ENCODE peak calls at places on chromosomes 3 and 15, in seven cellular contexts. K, O, I, W, R, X and H are unnamed samples. For H3K4me1, the result is how much of the 10 kb centered on the place peaks cover.

GRCh38 chr3:42732196-42732828 is 29.7 kb upstream of the HHATL start:
- DNase-seq in I (no peak), X (no peak), R (no peak), W (peak), K (no peak), O (no peak), H (no peak)

GRCh38 chr15:62895905-62896316 is 146.6 kb upstream of the TPM1 start:
- DNase-seq in K (no peak), X (peak), O (no peak), I (no peak), R (no peak), W (no peak), H (no peak)

GRCh38 chr15:99504823-99505551 is 60.8 kb upstream of the MEF2A start:
- DNase-seq in O (no peak), K (no peak), I (no peak), X (no peak), W (no peak), R (no peak), H (no peak)

GRCh38 chr15:63950911-63951481 is 95.3 kb downstream of the DAPK2 start:
- DNase-seq in W (no peak), R (no peak), I (no peak), X (no peak), K (no peak), O (no peak), H (no peak)

GRCh38 chr3:51045006-51045405 is 340.1 kb upstream of the MANF start:
- DNase-seq in O (no peak), W (no peak), R (no peak), X (no peak), I (no peak), K (no peak), H (no peak)

GRCh38 chr15:92959219-92959618 is 59.1 kb downstream of the CHD2 start:
- DNase-seq in R (no peak), K (no peak), X (no peak), I (no peak), O (no peak), W (no peak), H (no peak)

GRCh38 chr3:135907422-135908165 is 57.9 kb upstream of the PPP2R3A start:
- DNase-seq in R (no peak), W (no peak), X (no peak), O (no peak), K (no peak), I (no peak), H (no peak)

GRCh38 chr15:95916568-95916967 is 413.9 kb upstream of the NR2F2 start:
- DNase-seq in K (no peak), X (no peak), W (no peak), O (no peak), I (no peak), R (no peak), H (no peak)

GRCh38 chr3:37995652-37996641 is 5.4 kb downstream of the VILL start:
- DNase-seq in W (no peak), O (no peak), K (no peak), X (no peak), R (peak), I (no peak), H (no peak)

GRCh38 chr3:189363856-189364255 is 192.1 kb downstream of the TPRG1 start:
- DNase-seq in R (no peak), K (no peak), I (no peak), O (no peak), X (no peak), W (no peak), H (no peak)

GRCh38 chr3:40152482-40153133 is 156.9 kb upstream of the EIF1B start:
- DNase-seq in K (no peak), O (no peak), I (no peak), R (no peak), W (no peak), X (no peak), H (no peak)

GRCh38 chr3:16480861-16481569 is 32.5 kb downstream of the RFTN1 start:
- DNase-seq in R (no peak), X (no peak), K (peak), W (no peak), O (no peak), I (no peak), H (no peak)

GRCh38 chr3:139686206-139686605 is 8.4 kb upstream of the NMNAT3 start:
- DNase-seq in W (no peak), I (no peak), K (no peak), O (no peak), X (no peak), R (no peak), H (no peak)

GRCh38 chr3:98602078-98602678 is 8.8 kb upstream of the CPOX start:
- DNase-seq in W (peak), I (no peak), X (peak), K (peak), R (no peak), O (no peak), H (no peak)

GRCh38 chr3:62201438-62202035 is 171.8 kb downstream of the FEZF2 start:
- DNase-seq in W (no peak), O (no peak), R (no peak), I (no peak), X (peak), K (peak), H (peak)

GRCh38 chr15:61634837-61635236 is 405.7 kb upstream of the RORA start:
- DNase-seq in R (no peak), W (no peak), I (no peak), X (no peak), K (no peak), O (no peak), H (no peak)

GRCh38 chr15:88257311-88257901 is 867 bp upstream of the NTRK3 start:
- DNase-seq in R (no peak), O (no peak), W (no peak), I (no peak), X (no peak), K (peak), H (no peak)

GRCh38 chr3:108131105-108131794 is 40.4 kb upstream of the CD47 start:
- DNase-seq in W (no peak), I (no peak), K (no peak), R (no peak), X (no peak), O (no peak), H (no peak)

GRCh38 chr3:108130247-108130646 is 39.4 kb upstream of the CD47 start:
- DNase-seq in W (no peak), O (no peak), K (no peak), X (no peak), R (no peak), I (no peak), H (no peak)

GRCh38 chr3:108131795-108132134 is 40.9 kb upstream of the CD47 start:
- DNase-seq in R (no peak), I (no peak), X (no peak), O (no peak), W (no peak), K (no peak), H (no peak)

GRCh38 chr3:108132727-108133373 is 42.0 kb upstream of the CD47 start:
- DNase-seq in W (no peak), X (peak), I (no peak), R (no peak), K (peak), O (no peak), H (no peak)

GRCh38 chr3:108130705-108131104 is 39.9 kb upstream of the CD47 start:
- DNase-seq in K (no peak), O (no peak), I (no peak), X (no peak), R (no peak), W (no peak), H (no peak)
- H3K4me1 ChIP-seq in K (under half), O (under half), I (under half), X (under half), R (under half), W (under half), H (under half)

DNA sequence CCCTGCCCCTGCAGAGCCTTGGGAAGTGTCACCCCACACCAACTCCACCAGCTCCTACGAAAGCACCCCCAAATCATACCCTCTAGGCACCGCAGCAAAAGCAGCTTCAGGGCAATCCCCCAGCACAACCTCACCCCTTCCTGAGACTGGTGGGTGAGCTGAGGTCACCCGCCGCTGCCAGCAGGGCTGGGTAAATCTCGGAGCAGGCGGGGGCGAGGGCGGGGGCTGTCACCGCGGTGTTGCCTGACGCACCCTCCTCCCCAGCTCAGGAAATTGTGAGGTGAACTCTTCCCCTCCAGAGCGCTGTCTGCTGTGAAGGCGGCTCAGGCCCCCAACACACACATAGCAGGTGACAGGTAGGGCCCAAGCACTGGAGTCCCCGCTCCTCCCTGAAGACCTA is 30.3 kb upstream of the FURIN start:
- DNase-seq in W (no peak), I (peak), K (no peak), R (no peak), X (no peak), O (no peak), H (peak)
- H3K4me1 ChIP-seq in W (under half), I (under half), K (under half), R (under half), X (under half), O (under half), H (under half)

GRCh38 chr3:148922467-148922866 is 57.4 kb downstream of the CPA3 start:
- DNase-seq in O (no peak), W (no peak), X (no peak), K (no peak), I (no peak), R (no peak), H (no peak)

GRCh38 chr3:148923592-148923991 is 58.5 kb downstream of the CPA3 start:
- DNase-seq in W (no peak), O (no peak), K (no peak), I (no peak), R (no peak), X (no peak), H (no peak)

GRCh38 chr3:148925841-148926240 is 60.7 kb downstream of the CPA3 start:
- DNase-seq in K (no peak), O (no peak), I (no peak), W (no peak), X (no peak), R (no peak), H (no peak)

DNA sequence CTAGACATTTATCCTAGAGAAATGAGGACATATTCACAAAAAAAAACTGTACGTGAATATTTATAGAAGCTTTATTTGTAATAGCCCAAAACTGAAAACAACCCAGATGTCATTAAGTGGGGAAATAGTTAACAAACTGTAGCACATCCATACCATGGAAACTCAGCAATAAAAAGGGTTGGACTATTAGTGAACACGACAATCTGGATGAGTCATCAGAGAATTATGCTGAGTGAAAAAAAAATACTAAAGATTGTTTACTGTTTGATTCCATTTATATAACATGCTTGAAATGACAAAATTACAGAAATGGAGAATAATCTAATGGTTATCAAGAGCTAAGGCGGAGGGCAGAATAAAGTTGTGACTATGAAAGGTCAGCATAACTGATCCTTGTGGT is 59.5 kb downstream of the CPA3 start:
- DNase-seq in W (no peak), I (no peak), K (no peak), R (no peak), X (no peak), O (no peak), H (no peak)
- H3K4me1 ChIP-seq in W (under half), I (under half), K (under half), R (under half), X (under half), O (under half), H (under half)

GRCh38 chr3:52277972-52278509 is 408 bp downstream of the WDR82 start:
- DNase-seq in I (no peak), K (peak), W (no peak), R (no peak), O (peak), X (peak), H (peak)

GRCh38 chr3:52277071-52277964 is 1.1 kb downstream of the WDR82 start:
- DNase-seq in X (peak), O (peak), R (peak), K (peak), W (peak), I (peak), H (peak)

GRCh38 chr3:52281980-52282801 is 3.7 kb upstream of the WDR82 start:
- DNase-seq in W (no peak), R (no peak), O (no peak), X (no peak), I (no peak), K (no peak), H (peak)

GRCh38 chr3:52278510-52279069 is at the start of gene WDR82:
- DNase-seq in I (peak), X (peak), R (peak), W (peak), O (peak), K (peak), H (peak)

DNA sequence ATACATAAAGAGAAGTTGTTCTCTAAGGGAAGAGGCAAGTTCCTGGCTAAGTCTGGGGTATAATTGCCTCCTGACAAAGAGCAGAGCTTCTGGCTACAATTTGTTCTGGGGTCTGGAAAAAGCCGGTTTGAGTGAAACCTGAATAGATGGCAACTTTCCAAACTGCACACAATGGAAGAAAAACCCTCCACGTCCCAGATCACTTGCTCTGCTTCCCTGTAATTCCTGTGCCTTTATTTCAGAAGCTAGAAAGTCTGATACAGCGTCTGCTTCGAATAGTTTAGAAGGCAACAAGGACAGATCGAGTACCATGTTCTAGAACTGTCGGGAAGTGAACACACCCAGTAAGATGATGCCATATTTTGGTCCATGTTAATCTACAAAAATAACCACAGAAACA is 1.6 kb upstream of the WDR82 start:
- DNase-seq in W (no peak), X (no peak), O (no peak), K (peak), I (no peak), R (no peak), H (no peak)
- H3K4me1 ChIP-seq in W (half or more), X (half or more), O (under half), K (under half), I (half or more), R (under half), H (under half)